ENCODE peak calls at places on chromosome 10, in five cellular contexts. V is IMR-90, D is H9, S is mesendoderm, H is mesenchymal stem cell. O is an unnamed sample.

GRCh38 chr10:35635576-35635975 is 6.5 kb downstream of the FZD8 start:
- DNase-seq in V (peak; percentile 74), D (peak; percentile 52), S (peak; percentile 83), H (peak; percentile 80), O (peak; percentile 62)

GRCh38 chr10:24901686-24902399 is 50.6 kb downstream of the PRTFDC1 start:
- DNase-seq in V (peak; percentile 98), D (no peak), S (peak; percentile 19), H (peak; percentile 90), O (no peak)

GRCh38 chr10:113539789-113540188 is 13.1 kb upstream of the HABP2 start:
- DNase-seq in V (peak; percentile 36), D (no peak), S (no peak), H (peak; percentile 32), O (no peak)

GRCh38 chr10:58352956-58353610 is 18.3 kb downstream of the UBE2D1 start:
- DNase-seq in V (peak; percentile 4), D (no peak), S (no peak), H (peak; percentile 62), O (no peak)

GRCh38 chr10:88117869-88118632 is 254.6 kb downstream of the PTEN start:
- DNase-seq in V (no peak), D (peak; percentile 41), S (peak; percentile 33), H (no peak), O (no peak)

GRCh38 chr10:32065871-32066270 is 9.6 kb upstream of the KIF5B start:
- DNase-seq in V (peak; percentile 76), D (no peak), S (no peak), H (no peak), O (no peak)

GRCh38 chr10:79060641-79061255 is 8.0 kb upstream of the ZMIZ1 start:
- DNase-seq in V (no peak), D (no peak), S (no peak), H (no peak), O (no peak)

GRCh38 chr10:50336140-50336539 is 84.8 kb upstream of the ASAH2 start:
- DNase-seq in V (no peak), D (no peak), S (no peak), H (no peak), O (no peak)

GRCh38 chr10:124906551-124907001 is 35.3 kb upstream of the ZRANB1 start:
- DNase-seq in V (peak; percentile 95), D (no peak), S (no peak), H (peak; percentile 76), O (no peak)

GRCh38 chr10:72263613-72264241 is 10.0 kb upstream of the DDIT4 start:
- DNase-seq in V (no peak), D (no peak), S (no peak), H (no peak), O (no peak)

GRCh38 chr10:67668448-67668847 is 27.5 kb downstream of the CTNNA3 start:
- DNase-seq in V (peak; percentile 44), D (no peak), S (no peak), H (no peak), O (no peak)

GRCh38 chr10:96505150-96506136 is 8.3 kb downstream of the TLL2 start:
- DNase-seq in V (no peak), D (no peak), S (no peak), H (no peak), O (no peak)

GRCh38 chr10:83153714-83154113 is 985.6 kb upstream of the GHITM start:
- DNase-seq in V (no peak), D (no peak), S (no peak), H (no peak), O (no peak)

GRCh38 chr10:114513397-114513796 is 109.1 kb upstream of the AFAP1L2 start:
- DNase-seq in V (no peak), D (no peak), S (no peak), H (no peak), O (no peak)

GRCh38 chr10:3943695-3944257 is 158.8 kb upstream of the KLF6 start:
- DNase-seq in V (no peak), D (no peak), S (no peak), H (no peak), O (no peak)

GRCh38 chr10:121553861-121554264 is 44.4 kb downstream of the FGFR2 start:
- DNase-seq in V (no peak), D (no peak), S (no peak), H (no peak), O (no peak)

GRCh38 chr10:102152545-102152890 is 329 bp downstream of the NOLC1 start:
- DNase-seq in V (peak; percentile 14), D (no peak), S (no peak), H (no peak), O (no peak)

GRCh38 chr10:5991708-5992107 is 14.4 kb upstream of the IL15RA start:
- DNase-seq in V (no peak), D (no peak), S (no peak), H (no peak), O (no peak)

GRCh38 chr10:97179731-97180366 is 5.9 kb downstream of the SLIT1 start:
- DNase-seq in V (no peak), D (peak; percentile 90), S (peak; percentile 90), H (no peak), O (peak; percentile 63)

GRCh38 chr10:58184120-58184670 is 83.5 kb downstream of the IPMK start:
- DNase-seq in V (no peak), D (no peak), S (no peak), H (no peak), O (no peak)

GRCh38 chr10:22086730-22087364 is 83.3 kb upstream of the DNAJC1 start:
- DNase-seq in V (peak; percentile 54), D (peak; percentile 54), S (peak; percentile 79), H (peak; percentile 79), O (no peak)

GRCh38 chr10:93554760-93555432 is 11.6 kb upstream of the FFAR4 start:
- DNase-seq in V (peak; percentile 56), D (peak; percentile 85), S (peak; percentile 87), H (peak; percentile 69), O (peak; percentile 80)

GRCh38 chr10:113037222-113037621 is 87.2 kb downstream of the TCF7L2 start:
- DNase-seq in V (no peak), D (no peak), S (no peak), H (no peak), O (no peak)

GRCh38 chr10:95964786-95965185 is 57.0 kb downstream of the CC2D2B start:
- DNase-seq in V (no peak), D (no peak), S (no peak), H (no peak), O (no peak)

GRCh38 chr10:30436688-30437038 is 2.7 kb downstream of the MAP3K8 start:
- DNase-seq in V (no peak), D (no peak), S (no peak), H (no peak), O (no peak)

GRCh38 chr10:28668363-28669226 is 8.7 kb upstream of the BAMBI start:
- DNase-seq in V (no peak), D (peak; percentile 77), S (peak; percentile 93), H (peak; percentile 56), O (no peak)

GRCh38 chr10:133474833-133475734 is 21.3 kb downstream of the SCART1 start:
- DNase-seq in V (no peak), D (no peak), S (no peak), H (no peak), O (no peak)

GRCh38 chr10:77565590-77566023 is 72.0 kb downstream of the KCNMA1 start:
- DNase-seq in V (no peak), D (no peak), S (no peak), H (no peak), O (no peak)

GRCh38 chr10:77562742-77563141 is 74.9 kb downstream of the KCNMA1 start:
- DNase-seq in V (no peak), D (no peak), S (no peak), H (no peak), O (no peak)

GRCh38 chr10:77564781-77565589 is 72.6 kb downstream of the KCNMA1 start:
- DNase-seq in V (peak; percentile 33), D (peak; percentile 85), S (peak; percentile 97), H (no peak), O (peak; percentile 54)

GRCh38 chr10:77566228-77566627 is 71.4 kb downstream of the KCNMA1 start:
- DNase-seq in V (peak; percentile 42), D (no peak), S (peak; percentile 31), H (no peak), O (no peak)

GRCh38 chr10:77563638-77564270 is 73.9 kb downstream of the KCNMA1 start:
- DNase-seq in V (no peak), D (no peak), S (peak; percentile 38), H (no peak), O (no peak)
- H2BK5ac ChIP-seq in V (no peak overlapping the region), D (no peak overlapping the region), S (no peak overlapping the region), H (no peak overlapping the region), O (no peak overlapping the region)

GRCh38 chr10:77291596-77292505 is 345.8 kb downstream of the KCNMA1 start:
- DNase-seq in V (peak; percentile 40), D (no peak), S (peak; percentile 61), H (peak; percentile 58), O (no peak)
- H2BK5ac ChIP-seq in V (peak overlapping the region; percentile 57), D (no peak overlapping the region), S (no peak overlapping the region), H (peak overlapping the region; percentile 96), O (no peak overlapping the region)

GRCh38 chr10:78038105-78038504 is 4.4 kb downstream of the RPS24 start:
- DNase-seq in V (peak; percentile 54), D (no peak), S (no peak), H (peak; percentile 47), O (no peak)

GRCh38 chr10:78035933-78036583 is 2.4 kb downstream of the RPS24 start:
- DNase-seq in V (no peak), D (no peak), S (no peak), H (peak; percentile 36), O (no peak)

GRCh38 chr10:78039743-78040142 is 6.1 kb downstream of the RPS24 start:
- DNase-seq in V (no peak), D (peak; percentile 49), S (no peak), H (no peak), O (no peak)

GRCh38 chr10:78041170-78042057 is 7.8 kb downstream of the RPS24 start:
- DNase-seq in V (no peak), D (no peak), S (no peak), H (no peak), O (no peak)

DNA sequence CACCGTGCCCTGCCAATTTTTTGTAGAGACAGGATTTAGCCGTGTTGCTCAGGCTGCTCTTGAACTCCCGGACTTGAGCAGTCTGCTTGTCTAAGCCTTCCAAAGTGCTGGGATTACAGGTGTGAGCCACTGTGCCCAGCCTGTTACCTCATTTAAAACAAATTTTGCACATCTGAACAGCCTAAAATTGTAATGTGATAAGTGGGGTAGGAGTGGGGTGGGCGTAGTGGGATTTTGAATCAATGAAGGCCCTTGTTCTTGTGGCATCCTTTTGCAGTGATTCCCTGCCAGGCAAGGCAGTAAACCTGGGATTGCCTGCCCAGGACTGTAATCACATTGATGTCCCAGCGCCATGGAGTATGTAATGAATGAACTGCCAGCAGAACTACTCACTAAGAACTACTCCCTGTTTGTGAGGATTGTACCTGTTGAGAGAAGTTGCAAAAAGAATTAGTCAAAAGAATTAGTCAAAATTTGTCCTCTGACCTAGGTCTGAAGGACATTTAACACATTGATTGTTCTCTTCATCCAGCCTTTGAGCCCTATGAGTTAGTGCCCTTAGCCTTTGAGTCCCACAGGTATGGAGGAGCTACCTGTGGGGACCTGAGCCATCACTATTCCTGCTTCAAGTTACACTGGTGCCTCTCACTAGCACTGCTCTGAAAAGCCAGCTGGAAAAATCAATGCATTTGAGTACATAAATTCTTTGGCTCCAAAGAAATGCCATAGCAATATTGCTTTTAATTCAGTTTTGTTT is 5.3 kb downstream of the RPS24 start:
- DNase-seq in V (no peak), D (no peak), S (no peak), H (no peak), O (no peak)
- H2BK5ac ChIP-seq in V (no peak overlapping the region), D (no peak overlapping the region), S (no peak overlapping the region), H (no peak overlapping the region), O (no peak overlapping the region)

DNA sequence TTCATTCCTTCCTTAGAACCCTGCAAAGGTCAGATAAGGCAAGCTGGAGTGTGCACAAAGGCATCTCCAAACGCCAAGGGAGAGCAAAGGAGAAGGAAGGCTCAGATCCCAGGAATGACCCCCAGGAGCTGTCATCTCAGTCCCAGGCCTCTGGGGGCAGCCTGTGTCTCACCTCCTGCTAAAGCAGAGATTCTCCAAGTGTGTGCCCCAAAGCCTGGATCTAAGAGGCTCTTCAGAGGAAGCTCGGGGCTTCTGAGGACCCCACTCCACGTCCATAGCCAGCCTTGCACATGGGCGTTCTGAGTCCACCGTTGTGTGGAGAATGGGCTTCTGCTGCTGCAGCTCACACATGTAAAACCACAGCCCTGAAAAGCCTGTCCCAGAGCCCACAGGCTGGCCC is 5.1 kb upstream of the GRID1 start:
- DNase-seq in V (no peak), D (peak; percentile 39), S (no peak), H (no peak), O (no peak)
- H2BK5ac ChIP-seq in V (no peak overlapping the region), D (no peak overlapping the region), S (no peak overlapping the region), H (no peak overlapping the region), O (no peak overlapping the region)